ENCODE peak calls at places on chromosomes 1 and 21, in six cellular contexts. M, U, B, L, O and R are unnamed samples.

GRCh38 chr1:175168782-175169181 is 23.8 kb downstream of the KIAA0040 start:
- DNase-seq in M (no peak), U (no peak), B (no peak), L (no peak), O (no peak), R (no peak)

GRCh38 chr1:113981962-113982931 is 3.0 kb downstream of the OLFML3 start:
- DNase-seq in M (no peak), U (no peak), B (no peak), L (peak; percentile 64), O (no peak), R (no peak)

GRCh38 chr1:13792429-13792828 is 92.4 kb downstream of the PRDM2 start:
- DNase-seq in M (no peak), U (no peak), B (no peak), L (no peak), O (no peak), R (no peak)

GRCh38 chr21:17343055-17343454 is 169.8 kb upstream of the CXADR start:
- DNase-seq in M (no peak), U (peak; percentile 10), B (peak; percentile 71), L (no peak), O (no peak), R (no peak)

GRCh38 chr1:12453400-12454343 is 164.3 kb downstream of the DHRS3 start:
- DNase-seq in M (no peak), U (peak; percentile 31), B (no peak), L (no peak), O (no peak), R (peak; percentile 44)

GRCh38 chr1:85447000-85447943 is 17.7 kb downstream of the DDAH1 start:
- DNase-seq in M (no peak), U (peak; percentile 17), B (no peak), L (no peak), O (no peak), R (no peak)

GRCh38 chr1:151352001-151352718 is 5.1 kb upstream of the RFX5 start:
- DNase-seq in M (no peak), U (peak; percentile 33), B (peak; percentile 24), L (peak; percentile 49), O (no peak), R (peak; percentile 38)

GRCh38 chr1:111234258-111234657 is 6.7 kb downstream of the CHI3L2 start:
- DNase-seq in M (no peak), U (no peak), B (no peak), L (no peak), O (no peak), R (peak; percentile 83)

GRCh38 chr1:94871031-94871430 is 50.9 kb downstream of the SLC44A3 start:
- DNase-seq in M (no peak), U (no peak), B (no peak), L (no peak), O (no peak), R (no peak)

GRCh38 chr1:230120949-230121381 is 53.9 kb downstream of the GALNT2 start:
- DNase-seq in M (no peak), U (peak; percentile 17), B (no peak), L (no peak), O (no peak), R (no peak)

GRCh38 chr1:171935664-171936063 is 94.4 kb downstream of the DNM3 start:
- DNase-seq in M (no peak), U (no peak), B (no peak), L (no peak), O (no peak), R (no peak)

GRCh38 chr1:42935313-42935624 is 23.4 kb downstream of the SLC2A1 start:
- DNase-seq in M (no peak), U (no peak), B (peak; percentile 48), L (no peak), O (no peak), R (no peak)

GRCh38 chr1:113950908-113951307 is 21.8 kb downstream of the HIPK1 start:
- DNase-seq in M (no peak), U (no peak), B (no peak), L (no peak), O (no peak), R (no peak)

GRCh38 chr1:24074817-24075725 is 36.9 kb downstream of the MYOM3 start:
- DNase-seq in M (no peak), U (no peak), B (no peak), L (no peak), O (no peak), R (no peak)

GRCh38 chr1:79386730-79387129 is 380.2 kb upstream of the ADGRL4 start:
- DNase-seq in M (no peak), U (no peak), B (no peak), L (no peak), O (no peak), R (peak; percentile 22)

GRCh38 chr1:194873328-194873923 is 1687.0 kb upstream of the B3GALT2 start:
- DNase-seq in M (no peak), U (no peak), B (no peak), L (no peak), O (no peak), R (no peak)

GRCh38 chr1:152451254-152451653 is 37.2 kb upstream of the CRNN start:
- DNase-seq in M (no peak), U (no peak), B (no peak), L (no peak), O (no peak), R (peak; percentile 15)

GRCh38 chr1:174946020-174946419 is 53.7 kb upstream of the CACYBP start:
- DNase-seq in M (no peak), U (no peak), B (no peak), L (no peak), O (no peak), R (no peak)

GRCh38 chr1:117967900-117968299 is 38.4 kb downstream of the WDR3 start:
- DNase-seq in M (no peak), U (no peak), B (no peak), L (no peak), O (no peak), R (peak; percentile 2)

GRCh38 chr1:7540816-7541215 is 230.3 kb upstream of the VAMP3 start:
- DNase-seq in M (no peak), U (no peak), B (no peak), L (no peak), O (no peak), R (no peak)

GRCh38 chr1:199931666-199932377 is 95.7 kb upstream of the NR5A2 start:
- DNase-seq in M (no peak), U (no peak), B (no peak), L (no peak), O (no peak), R (no peak)

GRCh38 chr1:147769107-147769506 is 8.7 kb upstream of the GJA5 start:
- DNase-seq in M (no peak), U (peak; percentile 51), B (no peak), L (no peak), O (no peak), R (no peak)

GRCh38 chr1:72777918-72778317 is 495.6 kb upstream of the NEGR1 start:
- DNase-seq in M (no peak), U (no peak), B (no peak), L (no peak), O (no peak), R (no peak)

GRCh38 chr21:36560933-36561575 is 81.1 kb upstream of the CLDN14 start:
- DNase-seq in M (no peak), U (no peak), B (no peak), L (no peak), O (no peak), R (no peak)

GRCh38 chr1:14222086-14222485 is 376.4 kb upstream of the KAZN start:
- DNase-seq in M (no peak), U (no peak), B (no peak), L (no peak), O (no peak), R (no peak)

GRCh38 chr1:22710688-22711024 is at the start of gene EPHB2:
- DNase-seq in M (peak; percentile 12), U (no peak), B (no peak), L (no peak), O (no peak), R (peak; percentile 60)

GRCh38 chr21:46559291-46559983 is 45.4 kb downstream of the S100B start:
- DNase-seq in M (no peak), U (peak; percentile 58), B (no peak), L (no peak), O (no peak), R (no peak)

GRCh38 chr1:7948950-7949349 is 8.3 kb upstream of the TNFRSF9 start:
- DNase-seq in M (no peak), U (no peak), B (no peak), L (no peak), O (no peak), R (no peak)

GRCh38 chr1:3352084-3352951 is 102.1 kb upstream of the ARHGEF16 start:
- DNase-seq in M (peak; percentile 35), U (no peak), B (no peak), L (no peak), O (no peak), R (no peak)

GRCh38 chr1:147580609-147581008 is 39.3 kb downstream of the BCL9 start:
- DNase-seq in M (no peak), U (no peak), B (no peak), L (no peak), O (no peak), R (no peak)

GRCh38 chr1:19654886-19655717 is 9.6 kb upstream of the HTR6 start:
- DNase-seq in M (no peak), U (no peak), B (no peak), L (no peak), O (no peak), R (no peak)

GRCh38 chr21:38938343-38938742 is 132.6 kb downstream of the ETS2 start:
- DNase-seq in M (no peak), U (no peak), B (peak; percentile 33), L (no peak), O (no peak), R (no peak)

GRCh38 chr1:227762231-227762911 is 27.1 kb downstream of the SNAP47 start:
- DNase-seq in M (peak; percentile 65), U (peak; percentile 76), B (peak; percentile 89), L (peak; percentile 87), O (peak; percentile 21), R (peak; percentile 94)
- H3K4me1 ChIP-seq in M (peaks cover 2% of the 10 kb centered on the region), U (peaks cover 8% of the 10 kb centered on the region), B (peaks cover 43% of the 10 kb centered on the region), L (peaks cover 10% of the 10 kb centered on the region), O (peaks cover 32% of the 10 kb centered on the region), R (peaks cover 57% of the 10 kb centered on the region)

DNA sequence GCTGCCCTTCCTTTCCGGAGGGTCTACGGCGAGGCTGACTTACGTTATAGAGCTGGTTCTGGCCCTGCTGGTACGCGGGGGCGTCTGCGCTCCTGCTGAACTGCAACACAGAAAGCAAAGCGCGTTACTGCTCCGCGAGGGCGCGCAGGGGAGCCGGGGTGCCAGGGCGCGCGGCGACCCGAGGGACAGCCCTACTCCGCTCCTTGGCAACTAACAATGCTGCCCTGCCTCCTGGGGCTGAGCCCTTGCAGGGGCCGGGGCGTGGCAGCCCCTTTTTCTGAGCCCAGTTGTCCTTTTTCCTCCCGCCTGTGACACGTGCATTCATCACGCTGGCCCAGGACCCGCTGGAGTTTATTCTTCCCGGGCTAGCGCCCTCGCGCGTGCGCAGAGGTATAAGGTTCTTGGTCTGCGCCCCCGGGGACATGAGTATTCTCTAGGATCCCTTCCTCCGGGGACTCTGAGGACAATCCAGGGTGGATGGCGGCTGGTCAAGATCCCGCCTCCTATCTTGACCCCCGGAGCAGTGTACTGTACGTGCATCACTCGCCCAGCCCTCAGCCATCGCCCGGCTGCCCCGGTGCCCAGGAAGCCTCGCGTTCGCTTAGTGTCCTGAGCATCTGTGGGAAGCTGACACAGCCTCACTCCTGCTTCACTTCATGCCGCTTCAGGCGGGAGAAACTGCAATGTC is 78.9 kb downstream of the CD247 start:
- DNase-seq in M (no peak), U (peak; percentile 51), B (peak; percentile 61), L (no peak), O (no peak), R (no peak)
- TF ChIP-seq CTCF in M (peak; percentile 12), U (no peak), B (peak; percentile 33), L (no peak), O (no peak), R (no peak)

GRCh38 chr1:62613325-62613727 is 16.0 kb downstream of the ANGPTL3 start:
- DNase-seq in M (no peak), U (no peak), B (no peak), L (no peak), O (no peak), R (no peak)
- H3K27ac ChIP-seq in M (no peak overlapping the region), U (no peak overlapping the region), B (no peak overlapping the region), L (no peak overlapping the region), O (no peak overlapping the region), R (no peak overlapping the region)

GRCh38 chr21:44907225-44907965 is 13.3 kb downstream of the ITGB2 start:
- DNase-seq in M (no peak), U (no peak), B (no peak), L (no peak), O (no peak), R (no peak)
- H3K4me1 ChIP-seq in M (peaks cover 14% of the 10 kb centered on the region), U (peaks cover 9% of the 10 kb centered on the region), B (no peaks in the 10 kb centered on the region), L (peaks cover 17% of the 10 kb centered on the region), O (peaks cover 31% of the 10 kb centered on the region), R (peaks cover 21% of the 10 kb centered on the region)